ENCODE peak calls at places on chromosomes 3 and 15, in five cellular contexts. W is cardiac fibroblast, R is lung, O is OCI-LY7, K is fibroblast of pulmonary artery. D is an unnamed sample.

GRCh38 chr3:57007513-57008415 is 52.7 kb upstream of the SPATA12 start:
- DNase-seq in W (peak), R (peak), K (peak), O (no peak), D (peak)

GRCh38 chr3:16114381-16114916 is 60.0 kb upstream of the GALNT15 start:
- DNase-seq in R (no peak), W (no peak), K (no peak), O (no peak), D (peak)

GRCh38 chr3:144003051-144003450 is 31.4 kb downstream of the DIPK2A start:
- DNase-seq in R (no peak), W (no peak), O (no peak), K (no peak), D (no peak)

GRCh38 chr15:75049392-75049791 is 26.0 kb downstream of the PPCDC start:
- DNase-seq in O (no peak), K (peak), W (no peak), R (peak), D (peak)

GRCh38 chr15:46080018-46080417 is 445.2 kb downstream of the SQOR start:
- DNase-seq in K (no peak), R (no peak), O (no peak), W (no peak), D (no peak)

GRCh38 chr15:51356983-51357382 is 15.5 kb downstream of the GLDN start:
- DNase-seq in O (no peak), K (no peak), W (no peak), R (no peak), D (no peak)

GRCh38 chr3:53502737-53503136 is 8.3 kb downstream of the CACNA1D start:
- DNase-seq in W (no peak), K (no peak), R (no peak), O (no peak), D (no peak)

GRCh38 chr15:67405208-67406191 is 115.4 kb upstream of the C15orf61 start:
- DNase-seq in O (no peak), R (no peak), K (peak), W (peak), D (peak)

GRCh38 chr15:57565326-57565725 is 26.4 kb upstream of the MYZAP start:
- DNase-seq in K (peak), W (no peak), R (no peak), O (peak), D (no peak)

GRCh38 chr3:37918627-37919026 is 56.9 kb downstream of the CTDSPL start:
- DNase-seq in W (no peak), R (no peak), O (no peak), K (no peak), D (no peak)

GRCh38 chr3:39264053-39264452 is 15.8 kb downstream of the CX3CR1 start:
- DNase-seq in O (peak), K (no peak), W (no peak), R (no peak), D (no peak)

GRCh38 chr15:31273258-31273941 is 53.2 kb upstream of the KLF13 start:
- DNase-seq in K (no peak), W (no peak), R (no peak), O (no peak), D (no peak)

GRCh38 chr15:64961013-64961412 is 28.7 kb downstream of the SPG21 start:
- DNase-seq in W (no peak), K (no peak), R (no peak), O (no peak), D (no peak)

GRCh38 chr15:62343397-62343796 is 178.3 kb upstream of the C2CD4B start:
- DNase-seq in K (no peak), R (no peak), W (no peak), O (no peak), D (no peak)

GRCh38 chr3:58237940-58238681 is 519 bp downstream of the ABHD6 start:
- DNase-seq in W (peak), O (peak), K (peak), R (peak), D (peak)

GRCh38 chr15:91926871-91927270 is 73.4 kb downstream of the SLCO3A1 start:
- DNase-seq in W (peak), O (no peak), R (no peak), K (peak), D (peak)

GRCh38 chr3:177610677-177611654 is 413.7 kb upstream of the TBL1XR1 start:
- DNase-seq in W (no peak), R (peak), K (no peak), O (no peak), D (no peak)

GRCh38 chr15:25058080-25058785 is 103.4 kb downstream of the SNRPN start:
- DNase-seq in W (no peak), K (no peak), O (no peak), R (no peak), D (no peak)

GRCh38 chr3:32428092-32429068 is 36.7 kb downstream of the CMTM7 start:
- DNase-seq in R (no peak), O (peak), K (no peak), W (no peak), D (no peak)

GRCh38 chr3:138082992-138083386 is 32.4 kb downstream of the DZIP1L start:
- DNase-seq in W (peak), O (no peak), R (no peak), K (no peak), D (no peak)

GRCh38 chr3:138187296-138188012 is at the start of gene ARMC8:
- DNase-seq in K (peak), O (no peak), R (peak), W (no peak), D (peak)

GRCh38 chr15:33907326-33907725 is 61.0 kb upstream of the CHRM5 start:
- DNase-seq in K (peak), W (peak), O (no peak), R (no peak), D (peak)

GRCh38 chr3:29906906-29907305 is 626.0 kb downstream of the RBMS3 start:
- DNase-seq in K (peak), W (no peak), O (no peak), R (no peak), D (no peak)

GRCh38 chr3:142500211-142500610 is 52.4 kb upstream of the XRN1 start:
- DNase-seq in O (no peak), R (no peak), K (no peak), W (peak), D (no peak)

GRCh38 chr3:143139786-143140185 is 20.2 kb downstream of the CHST2 start:
- DNase-seq in R (no peak), K (peak), W (peak), O (no peak), D (peak)

GRCh38 chr3:29468150-29468549 is 187.3 kb downstream of the RBMS3 start:
- DNase-seq in R (no peak), O (no peak), W (no peak), K (no peak), D (no peak)

GRCh38 chr15:65095011-65095746 is 18.6 kb downstream of the KBTBD13 start:
- DNase-seq in K (peak), O (no peak), W (no peak), R (no peak), D (no peak)

GRCh38 chr15:80179025-80179759 is 26.4 kb downstream of the FAH start:
- DNase-seq in R (no peak), K (peak), O (no peak), W (peak), D (peak)

GRCh38 chr3:139199421-139200010 is 144.3 kb upstream of the MRPS22 start:
- DNase-seq in R (no peak), K (no peak), O (no peak), W (no peak), D (peak)

GRCh38 chr3:852033-852432 is 240.8 kb upstream of the CNTN6 start:
- DNase-seq in K (no peak), O (no peak), R (no peak), W (peak), D (no peak)

GRCh38 chr3:38015984-38016383 is 13.5 kb downstream of the PLCD1 start:
- DNase-seq in O (no peak), R (no peak), W (no peak), K (no peak), D (no peak)

GRCh38 chr3:33089515-33089914 is 7.4 kb downstream of the GLB1 start:
- DNase-seq in W (no peak), R (no peak), K (no peak), O (peak), D (no peak)

GRCh38 chr15:40838756-40839155 is 5.1 kb upstream of the SPINT1 start:
- DNase-seq in W (no peak), K (no peak), O (no peak), R (no peak), D (no peak)

GRCh38 chr3:114408763-114409162 is 114.9 kb downstream of the TIGIT start:
- DNase-seq in O (no peak), R (no peak), W (no peak), K (no peak), D (no peak)

GRCh38 chr3:156218353-156218744 is 98.0 kb downstream of the KCNAB1 start:
- DNase-seq in O (no peak), W (peak), R (no peak), K (no peak), D (no peak)

GRCh38 chr3:69095636-69096035 is 10.9 kb downstream of the ARL6IP5 start:
- DNase-seq in W (no peak), K (no peak), R (no peak), O (no peak), D (no peak)

GRCh38 chr15:84985158-84985557 is 3.5 kb downstream of the PDE8A start:
- DNase-seq in W (no peak), R (no peak), K (no peak), O (no peak), D (no peak)
- H3K4me3 ChIP-seq in W (no peak), R (no peak), K (no peak), O (no peak), D (no peak)

GRCh38 chr3:14902719-14903118 is 44.7 kb upstream of the NR2C2 start:
- DNase-seq in O (no peak), W (no peak), R (peak), K (no peak), D (peak)
- TF ChIP-seq CTCF in O (no peak), W (no peak), R (no peak), K (no peak), D (no peak)

GRCh38 chr3:48966876-48967361 is 23.1 kb upstream of the P4HTM start:
- DNase-seq in O (no peak), R (no peak), K (no peak), W (no peak), D (no peak)
- H3K4me3 ChIP-seq in O (no peak), R (no peak), K (no peak), W (no peak), D (no peak)

GRCh38 chr3:128413003-128413370 is 53.7 kb downstream of the DNAJB8 start:
- DNase-seq in O (no peak), K (no peak), W (no peak), R (no peak), D (no peak)

GRCh38 chr3:128410669-128411573 is 55.8 kb downstream of the DNAJB8 start:
- DNase-seq in R (no peak), O (no peak), K (no peak), W (no peak), D (no peak)

GRCh38 chr3:128411574-128412064 is 55.1 kb downstream of the DNAJB8 start:
- DNase-seq in O (no peak), R (no peak), K (no peak), W (no peak), D (no peak)

GRCh38 chr3:128413413-128414205 is 53.1 kb downstream of the DNAJB8 start:
- DNase-seq in R (no peak), W (no peak), K (no peak), O (no peak), D (no peak)

DNA sequence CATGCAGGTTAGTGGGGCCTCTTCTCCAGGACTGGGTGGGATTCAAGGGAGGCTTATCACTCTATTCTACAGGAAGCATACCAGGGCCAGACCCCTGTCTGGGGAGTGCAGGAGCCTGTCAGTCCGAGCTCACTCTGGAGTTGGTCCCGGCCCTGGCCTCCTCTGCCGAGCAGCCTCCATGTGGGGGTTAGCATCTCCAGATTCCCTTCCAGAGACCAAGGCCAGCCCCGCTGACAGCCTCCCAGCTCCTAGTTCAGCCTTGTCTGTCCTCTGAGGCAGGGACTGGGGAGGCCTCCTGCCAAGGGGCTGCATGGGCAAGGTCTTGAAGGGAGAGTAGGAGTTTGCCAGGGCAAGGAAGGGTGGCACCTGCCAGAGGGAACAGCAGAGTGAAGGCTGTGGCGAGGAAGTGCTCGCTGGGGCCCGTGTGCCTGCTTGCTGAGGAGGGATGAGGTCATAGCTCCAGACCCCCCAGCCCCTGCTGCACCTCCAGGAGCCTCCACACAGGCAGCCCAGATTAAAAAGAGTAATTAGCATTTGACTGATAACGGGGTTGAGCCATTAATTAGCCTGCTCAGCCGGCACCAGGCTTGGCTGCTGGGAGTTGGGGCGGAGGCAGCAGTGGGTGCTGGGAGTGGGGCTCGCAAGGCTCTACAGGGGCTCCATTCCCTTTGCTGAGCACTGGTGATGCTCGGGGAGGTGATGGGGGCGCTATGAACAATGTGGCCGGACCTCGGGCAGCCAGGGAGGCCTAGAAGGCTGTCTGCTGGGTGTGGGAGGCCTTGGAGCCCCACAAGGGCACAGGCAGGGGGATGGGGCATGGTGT is 54.3 kb downstream of the DNAJB8 start:
- DNase-seq in R (no peak), W (no peak), O (no peak), K (no peak), D (no peak)
- TF ChIP-seq CTCF in R (no peak), W (no peak), O (no peak), K (no peak), D (no peak)

D was measured in fibroblast of the aortic adventitia.